ENCODE peak calls at places on chromosomes 4 and X, in five cellular contexts. W is tibial artery, P is brain microvascular endothelial cell, Z is mammary epithelial cell, C is uterus. O is an unnamed sample.

GRCh38 chr4:180828455-180829018 is 1414.7 kb upstream of the TENM3 start:
- DNase-seq in C (no peak), W (no peak), P (peak), Z (peak), O (peak)

GRCh38 chrX:7603387-7603786 is 239.6 kb upstream of the VCX start:
- DNase-seq in Z (no peak), W (no peak), P (no peak), C (no peak), O (no peak)

GRCh38 chr4:109574443-109574850 is 14.4 kb downstream of the MCUB start:
- DNase-seq in Z (no peak), W (no peak), C (no peak), P (no peak), O (no peak)

GRCh38 chrX:110430293-110431076 is 71.8 kb downstream of the RTL9 start:
- DNase-seq in Z (no peak), C (no peak), W (no peak), P (no peak), O (no peak)

GRCh38 chr4:175125410-175126068 is 207.4 kb downstream of the ADAM29 start:
- DNase-seq in P (peak), W (no peak), Z (peak), C (no peak), O (peak)

GRCh38 chr4:13493793-13494192 is 9.7 kb upstream of the RAB28 start:
- DNase-seq in W (no peak), Z (no peak), C (no peak), P (no peak), O (no peak)

GRCh38 chr4:52876063-52876462 is 13.9 kb downstream of the RASL11B start:
- DNase-seq in C (no peak), W (no peak), P (no peak), Z (no peak), O (no peak)

GRCh38 chrX:154733072-154733425 is 17.8 kb downstream of the GAB3 start:
- DNase-seq in P (peak), C (no peak), W (no peak), Z (no peak), O (no peak)

GRCh38 chr4:26032572-26033320 is 118.7 kb downstream of the SMIM20 start:
- DNase-seq in W (no peak), P (peak), C (peak), Z (no peak), O (peak)

GRCh38 chr4:3491681-3492405 is 28.7 kb downstream of the DOK7 start:
- DNase-seq in W (no peak), P (peak), Z (no peak), C (no peak), O (no peak)

GRCh38 chrX:48971325-48972213 is at the start of gene KCND1:
- DNase-seq in Z (no peak), C (peak), P (peak), W (peak), O (peak)

GRCh38 chrX:43557792-43558191 is 98.3 kb upstream of the MAOA start:
- DNase-seq in Z (peak), W (no peak), C (peak), P (peak), O (peak)

GRCh38 chr4:60744767-60745166 is 455.4 kb upstream of the ADGRL3 start:
- DNase-seq in W (no peak), P (no peak), C (no peak), Z (peak), O (no peak)

GRCh38 chr4:41181037-41181436 is 33.3 kb downstream of the APBB2 start:
- DNase-seq in Z (no peak), C (no peak), P (no peak), W (no peak), O (no peak)
- TF ChIP-seq CTCF in Z (no peak), C (no peak), P (no peak), W (no peak), O (no peak)

GRCh38 chr4:4870493-4871266 is 11.2 kb downstream of the MSX1 start:
- DNase-seq in P (no peak), C (no peak), W (no peak), Z (no peak), O (no peak)

GRCh38 chr4:4869380-4869723 is 9.9 kb downstream of the MSX1 start:
- DNase-seq in P (no peak), C (no peak), Z (no peak), W (no peak), O (no peak)

GRCh38 chr4:4869731-4870483 is 10.4 kb downstream of the MSX1 start:
- DNase-seq in C (no peak), W (no peak), Z (no peak), P (no peak), O (no peak)

GRCh38 chr4:4872148-4872903 is 12.9 kb downstream of the MSX1 start:
- DNase-seq in Z (no peak), P (no peak), C (no peak), W (no peak), O (no peak)

GRCh38 chr4:4871267-4872147 is 12.0 kb downstream of the MSX1 start:
- DNase-seq in C (no peak), Z (no peak), P (no peak), W (no peak), O (no peak)
- H3K4me3 ChIP-seq in C (no peak), Z (no peak), P (no peak), W (no peak), O (no peak)

GRCh38 chr4:95694411-95694810 is 145.5 kb upstream of the PDHA2 start:
- DNase-seq in Z (peak), P (no peak), C (no peak), W (no peak), O (no peak)

GRCh38 chr4:95693594-95693993 is 144.8 kb upstream of the UNC5C start:
- DNase-seq in Z (peak), P (peak), W (no peak), C (no peak), O (peak)
- TF ChIP-seq CTCF in Z (peak), P (peak), W (no peak), C (no peak), O (peak)

GRCh38 chrX:2707334-2707760 is 16.3 kb downstream of the CD99 start:
- DNase-seq in C (no peak), P (peak), Z (peak), W (peak), O (peak)
- H3K4me3 ChIP-seq in C (no peak), P (no peak), Z (no peak), W (no peak), O (no peak)

GRCh38 chr4:92172203-92172602 is 131.6 kb upstream of the GRID2 start:
- DNase-seq in Z (no peak), P (no peak), C (no peak), W (no peak), O (no peak)
- TF ChIP-seq CTCF in Z (no peak), P (peak), C (no peak), W (no peak), O (peak)

GRCh38 chrX:129984196-129984962 is 1.9 kb downstream of the BCORL1 start:
- DNase-seq in C (peak), W (peak), Z (no peak), P (no peak), O (no peak)
- H3K4me3 ChIP-seq in C (no peak), W (no peak), Z (peak), P (peak), O (peak)

GRCh38 chrX:2656243-2656836 is 34.8 kb upstream of the CD99 start:
- DNase-seq in W (no peak), C (no peak), P (no peak), Z (no peak), O (no peak)

GRCh38 chrX:2650865-2651264 is 40.2 kb upstream of the CD99 start:
- DNase-seq in W (no peak), P (peak), Z (no peak), C (no peak), O (no peak)

GRCh38 chrX:2650037-2650436 is 41.1 kb upstream of the CD99 start:
- DNase-seq in P (no peak), C (no peak), W (no peak), Z (no peak), O (no peak)

GRCh38 chrX:2654436-2655340 is 36.4 kb upstream of the CD99 start:
- DNase-seq in C (no peak), Z (no peak), W (no peak), P (no peak), O (no peak)

GRCh38 chrX:2652106-2652505 is 39.0 kb upstream of the CD99 start:
- DNase-seq in C (no peak), Z (no peak), P (no peak), W (no peak), O (no peak)
- TF ChIP-seq CTCF in C (no peak), Z (no peak), P (peak), W (no peak), O (peak)

GRCh38 chr4:185255868-185256267 is 46.5 kb downstream of the SNX25 start:
- DNase-seq in Z (no peak), C (no peak), W (no peak), P (no peak), O (no peak)
- H3K4me3 ChIP-seq in Z (no peak), C (no peak), W (no peak), P (no peak), O (no peak)

GRCh38 chr4:51842554-51843308 is at the start of gene DCUN1D4:
- DNase-seq in W (peak), C (peak), Z (peak), P (peak), O (peak)
- TF ChIP-seq CTCF in W (peak), C (peak), Z (no peak), P (peak), O (peak)

GRCh38 chr4:147482281-147482680 is 1.4 kb downstream of the EDNRA start:
- DNase-seq in Z (peak), P (peak), C (no peak), W (no peak), O (peak)
- H3K4me3 ChIP-seq in Z (peak), P (peak), C (peak), W (peak), O (peak)